ENCODE peak calls at places on chromosomes 16 and 17, in five cellular contexts. One of them, this sample, is unnamed.

GRCh38 chr17:15451681-15452080 is 15.7 kb downstream of the CDRT4 start:
- DNase-seq in CD4-positive, alpha-beta T cell: no peak
- DNase-seq in iris pigment epithelial cell: peak; percentile 60
- DNase-seq in A549: no peak
- DNase-seq in stimulated activated CD8-positive, alpha-beta memory T cell treated with anti-CD3 and anti-CD28 coated beads, Interleukin-2, amount 100 ng/mL, for 1 hour: no peak
- DNase-seq in this sample: no peak

GRCh38 chr17:75616521-75617122 is 16.6 kb upstream of the SMIM5 start:
- DNase-seq in CD4-positive, alpha-beta T cell: no peak
- DNase-seq in iris pigment epithelial cell: no peak
- DNase-seq in A549: no peak
- DNase-seq in stimulated activated CD8-positive, alpha-beta memory T cell treated with anti-CD3 and anti-CD28 coated beads, Interleukin-2, amount 100 ng/mL, for 1 hour: no peak
- DNase-seq in this sample: no peak

GRCh38 chr17:40350410-40351184 is 13.9 kb downstream of the GJD3 start:
- DNase-seq in CD4-positive, alpha-beta T cell: no peak
- DNase-seq in iris pigment epithelial cell: peak; percentile 51
- DNase-seq in A549: no peak
- DNase-seq in stimulated activated CD8-positive, alpha-beta memory T cell treated with anti-CD3 and anti-CD28 coated beads, Interleukin-2, amount 100 ng/mL, for 1 hour: no peak
- DNase-seq in this sample: peak; percentile 35

GRCh38 chr16:30114411-30114810 is 1.1 kb upstream of the GDPD3 start:
- DNase-seq in CD4-positive, alpha-beta T cell: no peak
- DNase-seq in iris pigment epithelial cell: no peak
- DNase-seq in A549: no peak
- DNase-seq in stimulated activated CD8-positive, alpha-beta memory T cell treated with anti-CD3 and anti-CD28 coated beads, Interleukin-2, amount 100 ng/mL, for 1 hour: no peak
- DNase-seq in this sample: no peak

GRCh38 chr16:47970291-47970931 is 185.4 kb downstream of the ABCC12 start:
- DNase-seq in CD4-positive, alpha-beta T cell: no peak
- DNase-seq in iris pigment epithelial cell: peak; percentile 47
- DNase-seq in A549: peak; percentile 11
- DNase-seq in stimulated activated CD8-positive, alpha-beta memory T cell treated with anti-CD3 and anti-CD28 coated beads, Interleukin-2, amount 100 ng/mL, for 1 hour: no peak
- DNase-seq in this sample: peak; percentile 40

GRCh38 chr17:10304758-10305300 is 68.0 kb downstream of the MYH13 start:
- DNase-seq in CD4-positive, alpha-beta T cell: no peak
- DNase-seq in iris pigment epithelial cell: no peak
- DNase-seq in A549: no peak
- DNase-seq in stimulated activated CD8-positive, alpha-beta memory T cell treated with anti-CD3 and anti-CD28 coated beads, Interleukin-2, amount 100 ng/mL, for 1 hour: no peak
- DNase-seq in this sample: no peak

GRCh38 chr17:11086623-11087022 is 154.4 kb upstream of the SHISA6 start:
- DNase-seq in CD4-positive, alpha-beta T cell: no peak
- DNase-seq in iris pigment epithelial cell: no peak
- DNase-seq in A549: no peak
- DNase-seq in stimulated activated CD8-positive, alpha-beta memory T cell treated with anti-CD3 and anti-CD28 coated beads, Interleukin-2, amount 100 ng/mL, for 1 hour: no peak
- DNase-seq in this sample: no peak

GRCh38 chr17:66695098-66695497 is 139.8 kb upstream of the CACNG5 start:
- DNase-seq in CD4-positive, alpha-beta T cell: no peak
- DNase-seq in iris pigment epithelial cell: no peak
- DNase-seq in A549: no peak
- DNase-seq in stimulated activated CD8-positive, alpha-beta memory T cell treated with anti-CD3 and anti-CD28 coated beads, Interleukin-2, amount 100 ng/mL, for 1 hour: no peak
- DNase-seq in this sample: no peak

GRCh38 chr17:48351916-48352332 is 78.1 kb downstream of the SKAP1 start:
- DNase-seq in CD4-positive, alpha-beta T cell: no peak
- DNase-seq in iris pigment epithelial cell: peak; percentile 38
- DNase-seq in A549: peak; percentile 48
- DNase-seq in stimulated activated CD8-positive, alpha-beta memory T cell treated with anti-CD3 and anti-CD28 coated beads, Interleukin-2, amount 100 ng/mL, for 1 hour: no peak
- DNase-seq in this sample: peak; percentile 66

GRCh38 chr16:12611006-12611477 is 192.6 kb downstream of the CPPED1 start:
- DNase-seq in CD4-positive, alpha-beta T cell: no peak
- DNase-seq in iris pigment epithelial cell: peak; percentile 22
- DNase-seq in A549: no peak
- DNase-seq in stimulated activated CD8-positive, alpha-beta memory T cell treated with anti-CD3 and anti-CD28 coated beads, Interleukin-2, amount 100 ng/mL, for 1 hour: no peak
- DNase-seq in this sample: no peak

GRCh38 chr16:61681673-61682072 is 354.6 kb downstream of the CDH8 start:
- DNase-seq in CD4-positive, alpha-beta T cell: no peak
- DNase-seq in iris pigment epithelial cell: no peak
- DNase-seq in A549: no peak
- DNase-seq in stimulated activated CD8-positive, alpha-beta memory T cell treated with anti-CD3 and anti-CD28 coated beads, Interleukin-2, amount 100 ng/mL, for 1 hour: no peak
- DNase-seq in this sample: no peak

GRCh38 chr16:67150833-67151396 is at the start of gene B3GNT9:
- DNase-seq in CD4-positive, alpha-beta T cell: no peak
- DNase-seq in iris pigment epithelial cell: peak; percentile 81
- DNase-seq in A549: peak; percentile 82
- DNase-seq in stimulated activated CD8-positive, alpha-beta memory T cell treated with anti-CD3 and anti-CD28 coated beads, Interleukin-2, amount 100 ng/mL, for 1 hour: no peak
- DNase-seq in this sample: peak; percentile 68

GRCh38 chr16:15592324-15592723 is 50.6 kb downstream of the MARF1 start:
- DNase-seq in CD4-positive, alpha-beta T cell: peak; percentile 53
- DNase-seq in iris pigment epithelial cell: no peak
- DNase-seq in A549: no peak
- DNase-seq in stimulated activated CD8-positive, alpha-beta memory T cell treated with anti-CD3 and anti-CD28 coated beads, Interleukin-2, amount 100 ng/mL, for 1 hour: no peak
- DNase-seq in this sample: no peak

GRCh38 chr16:11296706-11297491 is 15.8 kb upstream of the PRM1 start:
- DNase-seq in CD4-positive, alpha-beta T cell: no peak
- DNase-seq in iris pigment epithelial cell: no peak
- DNase-seq in A549: no peak
- DNase-seq in stimulated activated CD8-positive, alpha-beta memory T cell treated with anti-CD3 and anti-CD28 coated beads, Interleukin-2, amount 100 ng/mL, for 1 hour: no peak
- DNase-seq in this sample: no peak

GRCh38 chr16:4648917-4649316 is 24.3 kb downstream of the MGRN1 start:
- DNase-seq in CD4-positive, alpha-beta T cell: no peak
- DNase-seq in iris pigment epithelial cell: no peak
- DNase-seq in A549: no peak
- DNase-seq in stimulated activated CD8-positive, alpha-beta memory T cell treated with anti-CD3 and anti-CD28 coated beads, Interleukin-2, amount 100 ng/mL, for 1 hour: no peak
- DNase-seq in this sample: no peak

GRCh38 chr17:48121921-48122650 is 14.5 kb downstream of the SNX11 start:
- DNase-seq in CD4-positive, alpha-beta T cell: no peak
- DNase-seq in iris pigment epithelial cell: no peak
- DNase-seq in A549: no peak
- DNase-seq in stimulated activated CD8-positive, alpha-beta memory T cell treated with anti-CD3 and anti-CD28 coated beads, Interleukin-2, amount 100 ng/mL, for 1 hour: no peak
- DNase-seq in this sample: no peak

GRCh38 chr16:24729967-24730815 is 740 bp downstream of the TNRC6A start:
- DNase-seq in CD4-positive, alpha-beta T cell: peak; percentile 30
- DNase-seq in iris pigment epithelial cell: peak; percentile 31
- DNase-seq in A549: peak; percentile 44
- DNase-seq in stimulated activated CD8-positive, alpha-beta memory T cell treated with anti-CD3 and anti-CD28 coated beads, Interleukin-2, amount 100 ng/mL, for 1 hour: no peak
- DNase-seq in this sample: peak; percentile 32

GRCh38 chr16:82671743-82672142 is 45.0 kb downstream of the CDH13 start:
- DNase-seq in CD4-positive, alpha-beta T cell: peak; percentile 15
- DNase-seq in iris pigment epithelial cell: no peak
- DNase-seq in A549: no peak
- DNase-seq in stimulated activated CD8-positive, alpha-beta memory T cell treated with anti-CD3 and anti-CD28 coated beads, Interleukin-2, amount 100 ng/mL, for 1 hour: no peak
- DNase-seq in this sample: no peak

GRCh38 chr17:35651467-35651866 is 64.3 kb downstream of the AP2B1 start:
- DNase-seq in CD4-positive, alpha-beta T cell: no peak
- DNase-seq in iris pigment epithelial cell: no peak
- DNase-seq in A549: no peak
- DNase-seq in stimulated activated CD8-positive, alpha-beta memory T cell treated with anti-CD3 and anti-CD28 coated beads, Interleukin-2, amount 100 ng/mL, for 1 hour: no peak
- DNase-seq in this sample: no peak

GRCh38 chr17:68248199-68248825 is 469 bp downstream of the AMZ2 start:
- DNase-seq in CD4-positive, alpha-beta T cell: no peak
- DNase-seq in iris pigment epithelial cell: peak; percentile 58
- DNase-seq in A549: peak; percentile 42
- DNase-seq in stimulated activated CD8-positive, alpha-beta memory T cell treated with anti-CD3 and anti-CD28 coated beads, Interleukin-2, amount 100 ng/mL, for 1 hour: no peak
- DNase-seq in this sample: peak; percentile 65

GRCh38 chr16:84647830-84648594 is at the start of gene KLHL36:
- DNase-seq in CD4-positive, alpha-beta T cell: peak; percentile 62
- DNase-seq in iris pigment epithelial cell: peak; percentile 18
- DNase-seq in A549: peak; percentile 82
- DNase-seq in stimulated activated CD8-positive, alpha-beta memory T cell treated with anti-CD3 and anti-CD28 coated beads, Interleukin-2, amount 100 ng/mL, for 1 hour: peak; percentile 50
- DNase-seq in this sample: no peak

GRCh38 chr16:52456368-52456767 is 90.6 kb downstream of the TOX3 start:
- DNase-seq in CD4-positive, alpha-beta T cell: no peak
- DNase-seq in iris pigment epithelial cell: no peak
- DNase-seq in A549: no peak
- DNase-seq in stimulated activated CD8-positive, alpha-beta memory T cell treated with anti-CD3 and anti-CD28 coated beads, Interleukin-2, amount 100 ng/mL, for 1 hour: no peak
- DNase-seq in this sample: no peak

GRCh38 chr17:63151981-63152523 is 186.0 kb downstream of the TANC2 start:
- DNase-seq in CD4-positive, alpha-beta T cell: no peak
- DNase-seq in iris pigment epithelial cell: peak; percentile 58
- DNase-seq in A549: no peak
- DNase-seq in stimulated activated CD8-positive, alpha-beta memory T cell treated with anti-CD3 and anti-CD28 coated beads, Interleukin-2, amount 100 ng/mL, for 1 hour: no peak
- DNase-seq in this sample: peak; percentile 54

GRCh38 chr17:56319531-56319930 is 166.3 kb downstream of the ANKFN1 start:
- DNase-seq in CD4-positive, alpha-beta T cell: no peak
- DNase-seq in iris pigment epithelial cell: peak; percentile 70
- DNase-seq in A549: peak; percentile 41
- DNase-seq in stimulated activated CD8-positive, alpha-beta memory T cell treated with anti-CD3 and anti-CD28 coated beads, Interleukin-2, amount 100 ng/mL, for 1 hour: no peak
- DNase-seq in this sample: peak; percentile 84

GRCh38 chr16:66740010-66740409 is 11.4 kb downstream of the DYNC1LI2 start:
- DNase-seq in CD4-positive, alpha-beta T cell: no peak
- DNase-seq in iris pigment epithelial cell: peak; percentile 43
- DNase-seq in A549: peak; percentile 80
- DNase-seq in stimulated activated CD8-positive, alpha-beta memory T cell treated with anti-CD3 and anti-CD28 coated beads, Interleukin-2, amount 100 ng/mL, for 1 hour: no peak
- DNase-seq in this sample: peak; percentile 53

GRCh38 chr17:72353502-72353901 is 232.7 kb downstream of the SOX9 start:
- DNase-seq in CD4-positive, alpha-beta T cell: no peak
- DNase-seq in iris pigment epithelial cell: no peak
- DNase-seq in A549: no peak
- DNase-seq in stimulated activated CD8-positive, alpha-beta memory T cell treated with anti-CD3 and anti-CD28 coated beads, Interleukin-2, amount 100 ng/mL, for 1 hour: no peak
- DNase-seq in this sample: no peak